ENCODE peak calls at places on chromosomes 7 and 10, in four cellular contexts. H, S, K and G are unnamed samples. For H3K4me1, the result is how much of the 10 kb centered on the place peaks cover.

GRCh38 chr10:13990918-13991317 is 339.8 kb downstream of the FRMD4A start:
- DNase-seq in H (no peak), S (no peak), K (no peak), G (no peak)

GRCh38 chr7:133650487-133651292 is 397.8 kb downstream of the EXOC4 start:
- DNase-seq in H (no peak), S (no peak), K (no peak), G (no peak)

GRCh38 chr10:7610651-7611389 is 55.9 kb downstream of the ITIH5 start:
- DNase-seq in H (no peak), S (no peak), K (no peak), G (no peak)

GRCh38 chr7:80637911-80638765 is at the start of gene CD36:
- DNase-seq in H (peak), S (no peak), K (no peak), G (no peak)

GRCh38 chr10:132908621-132909295 is 33.6 kb downstream of the CFAP46 start:
- DNase-seq in H (no peak), S (no peak), K (no peak), G (no peak)

GRCh38 chr7:139851770-139852481 is 22.9 kb downstream of the TBXAS1 start:
- DNase-seq in H (no peak), S (no peak), K (no peak), G (no peak)

GRCh38 chr10:7507887-7508726 is 97.3 kb upstream of the SFMBT2 start:
- DNase-seq in H (no peak), S (no peak), K (no peak), G (no peak)

GRCh38 chr7:128982105-128982504 is 44.4 kb downstream of the IRF5 start:
- DNase-seq in H (no peak), S (no peak), K (no peak), G (no peak)

GRCh38 chr10:129909531-129910286 is 54.4 kb downstream of the EBF3 start:
- DNase-seq in H (no peak), S (no peak), K (no peak), G (no peak)

GRCh38 chr10:110081914-110082313 is 74.1 kb downstream of the ADD3 start:
- DNase-seq in H (no peak), S (no peak), K (no peak), G (peak)

GRCh38 chr7:20035279-20035875 is 181.8 kb downstream of the MACC1 start:
- DNase-seq in H (no peak), S (no peak), K (no peak), G (no peak)
- TF ChIP-seq CTCF in H (no peak), S (no peak), K (no peak), G (no peak)

GRCh38 chr7:36747969-36748574 is 23.8 kb upstream of the AOAH start:
- DNase-seq in H (no peak), S (no peak), K (no peak), G (no peak)
- H3K4me1 ChIP-seq in H (under half), S (under half), K (under half), G (under half)

GRCh38 chr10:6350609-6351008 is 147.9 kb downstream of the PFKFB3 start:
- DNase-seq in H (no peak), S (no peak), K (no peak), G (no peak)

GRCh38 chr10:6348091-6348862 is 145.5 kb downstream of the PFKFB3 start:
- DNase-seq in H (peak), S (no peak), K (no peak), G (no peak)

GRCh38 chr10:6347391-6347951 is 144.7 kb downstream of the PFKFB3 start:
- DNase-seq in H (peak), S (no peak), K (no peak), G (no peak)

GRCh38 chr10:6351540-6351939 is 148.8 kb downstream of the PFKFB3 start:
- DNase-seq in H (no peak), S (no peak), K (no peak), G (no peak)

DNA sequence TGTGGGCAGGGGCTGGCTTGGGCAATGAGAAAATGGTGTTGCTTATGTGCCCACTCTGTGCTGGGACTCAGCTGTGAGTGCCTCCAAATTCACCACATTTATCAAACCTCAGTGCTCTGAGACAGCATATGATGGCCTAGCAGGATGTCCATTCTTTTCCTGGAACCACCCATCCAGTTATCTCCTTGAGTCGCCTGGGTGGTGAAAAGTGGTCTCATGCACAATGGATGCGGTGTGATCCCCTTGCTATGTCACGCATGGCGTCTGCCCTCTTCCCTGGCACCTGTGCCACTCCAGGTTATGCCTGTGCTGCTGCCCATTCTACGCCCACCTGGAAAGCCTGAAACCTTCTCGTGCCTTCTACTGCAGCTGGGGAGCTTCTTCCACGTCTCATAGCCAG is 147.1 kb downstream of the PFKFB3 start:
- DNase-seq in H (no peak), S (no peak), K (no peak), G (no peak)
- H3K9ac ChIP-seq in H (no peak), S (no peak), K (no peak), G (no peak)

GRCh38 chr10:88317099-88317498 is 266.0 kb downstream of the RNLS start:
- DNase-seq in H (no peak), S (no peak), K (no peak), G (no peak)

GRCh38 chr10:88319960-88320517 is 263.1 kb downstream of the RNLS start:
- DNase-seq in H (no peak), S (no peak), K (no peak), G (no peak)

GRCh38 chr10:88316292-88316861 is 266.7 kb downstream of the RNLS start:
- DNase-seq in H (no peak), S (no peak), K (no peak), G (no peak)

GRCh38 chr10:88315746-88316145 is 267.4 kb downstream of the RNLS start:
- DNase-seq in H (no peak), S (no peak), K (no peak), G (no peak)

DNA sequence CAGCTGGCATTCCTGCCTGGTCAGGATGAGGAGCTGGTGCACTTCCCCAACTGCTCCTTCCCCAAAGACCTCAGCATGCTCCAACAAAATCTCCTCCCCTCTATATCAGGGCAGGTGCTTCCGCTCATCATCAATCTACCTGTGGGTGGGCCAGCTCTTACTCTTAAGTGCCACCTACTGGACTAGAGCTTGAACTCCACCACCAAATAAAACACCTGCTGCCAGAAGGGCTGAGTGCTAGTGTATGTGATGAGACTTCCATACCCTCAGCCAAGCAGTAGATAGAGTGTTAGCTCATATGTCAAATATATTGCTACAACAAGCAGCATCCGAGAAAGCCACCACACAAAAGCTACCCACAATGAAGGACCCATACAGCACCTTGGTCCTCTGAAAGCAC is 264.3 kb downstream of the RNLS start:
- DNase-seq in H (no peak), S (no peak), K (no peak), G (peak)
- TF ChIP-seq CTCF in H (no peak), S (no peak), K (peak), G (peak)

GRCh38 chr10:114632869-114633715 is 25.0 kb downstream of the ABLIM1 start:
- DNase-seq in H (no peak), S (no peak), K (peak), G (peak)
- H3K4me1 ChIP-seq in H (under half), S (under half), K (under half), G (half or more)

DNA sequence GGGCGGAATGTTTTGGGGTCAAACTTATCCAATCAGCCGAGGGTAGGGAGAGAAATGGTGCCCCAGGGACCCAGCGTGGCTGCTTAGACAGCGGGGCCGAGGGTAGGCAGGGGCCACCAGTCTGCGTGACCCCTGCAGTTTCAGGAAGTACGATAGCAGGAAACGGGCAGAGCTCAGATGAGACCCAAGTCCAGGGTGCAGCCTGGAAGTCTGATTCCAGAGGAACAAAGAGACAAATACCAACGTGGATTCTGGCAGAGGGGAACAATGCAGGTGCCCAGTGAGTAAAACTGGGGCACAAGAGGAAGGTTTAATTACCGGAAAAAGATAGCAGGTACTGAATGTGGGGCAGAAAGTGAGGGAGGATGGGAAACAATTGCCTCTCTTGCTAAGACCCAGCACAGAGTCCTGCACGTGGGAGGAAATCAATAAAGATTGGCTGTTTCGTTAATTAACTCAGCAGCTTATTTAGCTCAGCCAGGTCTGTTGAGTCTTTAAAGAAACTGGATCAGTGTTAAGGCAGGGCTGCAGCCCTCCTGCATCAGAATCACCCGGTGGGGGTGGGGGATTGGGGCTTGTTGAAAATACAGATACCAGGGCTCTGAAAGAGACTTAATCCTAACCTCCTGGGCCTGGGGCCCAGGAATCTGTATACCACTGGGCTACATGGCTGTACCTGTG is 50.4 kb upstream of the NFE2L3 start:
- DNase-seq in H (no peak), S (peak), K (peak), G (no peak)
- H3K9ac ChIP-seq in H (peak), S (no peak), K (no peak), G (no peak)

DNA sequence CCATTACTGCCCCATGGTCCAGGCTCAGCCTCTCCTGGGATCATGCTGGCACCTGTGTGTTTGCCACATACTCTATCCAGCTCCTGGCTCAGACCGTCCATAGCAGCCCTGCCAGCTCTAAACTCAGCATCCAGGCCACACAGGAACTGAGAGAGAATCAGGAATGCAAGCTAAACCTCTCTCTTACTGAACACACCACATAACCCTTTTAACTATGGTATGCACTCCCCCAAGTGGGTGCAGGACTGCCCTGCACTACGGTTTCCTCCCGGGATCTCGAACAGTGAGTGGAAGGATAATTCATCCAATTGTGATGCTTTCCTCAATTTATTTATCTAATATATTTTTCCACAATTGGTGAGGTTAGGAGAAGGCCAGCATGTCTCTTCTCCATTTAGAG is 17.1 kb upstream of the ZNF800 start:
- DNase-seq in H (no peak), S (no peak), K (peak), G (no peak)
- TF ChIP-seq CTCF in H (peak), S (peak), K (peak), G (no peak)